ENCODE peak calls at places on chromosomes 4 and X, in ten cellular contexts. Q is CD8-positive, alpha-beta memory T cell; V is ovary; I is HAP-1; L is mesenchymal stem cell; P is SK-N-SH; G is naive thymus-derived CD4-positive, alpha-beta T cell; C is upper lobe of right lung; N is astrocyte; K is heart right ventricle. R is an unnamed sample. For H3K9me3 and H3K36me3, the result is how much of the 10 kb centered on the place peaks cover.

GRCh38 chr4:118834960-118835895 is 698 bp downstream of the SEC24D start:
- DNase-seq in Q (peak), K (peak), P (peak), L (peak), V (peak), C (peak), N (peak), I (peak), G (peak), R (peak)

GRCh38 chr4:73964862-73965611 is 16.8 kb downstream of the PF4 start:
- DNase-seq in V (no peak), P (no peak), C (peak), I (no peak), K (no peak), L (peak), N (no peak), G (no peak), Q (no peak), R (no peak)

GRCh38 chr4:38717604-38718003 is 53.6 kb downstream of the KLF3 start:
- DNase-seq in V (no peak), K (no peak), L (no peak), C (no peak), P (no peak), I (no peak), G (no peak), Q (no peak), N (peak), R (no peak)

GRCh38 chr4:6562931-6563901 is 11.8 kb upstream of the MAN2B2 start:
- DNase-seq in I (no peak), P (peak), Q (no peak), G (no peak), N (no peak), L (peak), C (no peak), K (no peak), V (no peak), R (no peak)

GRCh38 chr4:96037705-96038104 is 197.8 kb downstream of the PDHA2 start:
- DNase-seq in P (no peak), N (no peak), V (no peak), I (no peak), Q (no peak), C (no peak), K (no peak), G (no peak), L (no peak), R (no peak)

GRCh38 chr4:77636902-77637301 is 31.3 kb downstream of the CXCL13 start:
- DNase-seq in Q (no peak), K (no peak), I (no peak), V (no peak), C (no peak), P (no peak), L (peak), N (peak), G (no peak), R (no peak)

GRCh38 chrX:77003956-77004355 is 443.2 kb upstream of the FGF16 start:
- DNase-seq in I (no peak), K (no peak), C (no peak), P (no peak), V (no peak), Q (no peak), L (no peak), G (no peak), N (peak), R (no peak)

GRCh38 chr4:81499840-81500239 is 28.1 kb upstream of the RASGEF1B start:
- DNase-seq in G (no peak), K (no peak), P (no peak), Q (no peak), I (no peak), V (no peak), N (no peak), L (no peak), C (no peak), R (no peak)

GRCh38 chr4:146029147-146029546 is 90.5 kb upstream of the ZNF827 start:
- DNase-seq in N (peak), Q (no peak), L (no peak), P (no peak), C (no peak), V (no peak), K (no peak), I (no peak), G (no peak), R (no peak)

GRCh38 chr4:88137112-88137511 is 21.3 kb downstream of the ABCG2 start:
- DNase-seq in L (peak), Q (no peak), I (no peak), C (no peak), V (no peak), G (no peak), N (peak), P (no peak), K (no peak), R (no peak)

GRCh38 chr4:54231419-54232150 is 2.5 kb downstream of the PDGFRA start:
- DNase-seq in L (peak), I (no peak), C (no peak), P (peak), G (no peak), K (peak), Q (no peak), V (peak), N (peak), R (no peak)

GRCh38 chr4:54233697-54234496 is 4.8 kb downstream of the PDGFRA start:
- DNase-seq in L (peak), G (peak), N (peak), V (peak), I (peak), P (peak), Q (peak), K (peak), C (peak), R (peak)

GRCh38 chr4:54233128-54233696 is 4.1 kb downstream of the PDGFRA start:
- DNase-seq in I (peak), G (peak), L (peak), N (peak), K (peak), Q (peak), V (peak), P (peak), C (peak), R (peak)

GRCh38 chr4:54232151-54232688 is 3.1 kb downstream of the PDGFRA start:
- DNase-seq in I (no peak), N (peak), Q (no peak), C (no peak), V (no peak), K (no peak), G (no peak), L (peak), P (no peak), R (no peak)

DNA sequence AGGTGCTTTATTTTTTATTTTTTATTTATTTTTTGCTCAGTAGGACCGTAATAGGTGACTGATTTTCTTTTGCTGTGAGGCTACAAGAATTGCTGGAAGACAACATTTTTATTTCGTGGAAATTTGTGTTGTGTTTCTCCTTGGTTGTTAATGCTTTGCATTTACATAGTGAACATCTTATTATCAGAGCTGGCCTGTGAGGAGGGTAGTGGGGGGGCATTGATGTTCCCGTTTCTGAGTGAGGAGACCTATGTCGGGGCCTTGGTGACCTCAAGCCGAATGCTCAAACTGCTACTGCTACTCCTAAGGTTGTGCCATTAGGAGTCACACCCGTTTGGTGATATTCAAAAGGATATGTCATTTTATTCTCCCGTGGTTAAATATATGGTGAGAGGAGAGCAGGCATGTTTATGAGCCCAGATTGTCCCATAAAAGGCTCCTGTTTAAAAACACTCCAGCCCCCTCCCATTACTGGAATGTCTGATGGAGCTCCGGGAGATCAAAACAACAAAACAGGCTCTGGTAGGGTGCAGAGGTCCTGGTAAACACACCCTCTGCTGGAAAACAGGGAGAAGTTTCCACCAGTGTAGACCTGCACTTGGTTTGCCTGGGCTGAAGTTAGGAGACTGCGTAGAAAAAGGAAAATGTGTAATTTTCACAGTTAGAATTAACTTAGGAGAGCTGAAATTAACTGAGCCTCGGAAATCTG is 5.6 kb downstream of the PDGFRA start:
- DNase-seq in K (no peak), N (no peak), G (no peak), P (peak), C (no peak), V (no peak), L (no peak), I (no peak), Q (no peak), R (no peak)
- H3K4me3 ChIP-seq in K (peak), N (peak), G (no peak), P (peak), C (peak), V (peak), L (peak), I (no peak), Q (no peak), R (peak)

GRCh38 chr4:174907508-174907907 is 10.7 kb upstream of the ADAM29 start:
- DNase-seq in N (no peak), G (no peak), L (no peak), P (no peak), C (no peak), V (no peak), K (no peak), I (no peak), Q (no peak), R (no peak)
- H3K9me3 ChIP-seq in N (under half), G (under half), L (under half), P (under half), C (under half), V (under half), K (under half), I (under half), Q (under half), R (under half)

DNA sequence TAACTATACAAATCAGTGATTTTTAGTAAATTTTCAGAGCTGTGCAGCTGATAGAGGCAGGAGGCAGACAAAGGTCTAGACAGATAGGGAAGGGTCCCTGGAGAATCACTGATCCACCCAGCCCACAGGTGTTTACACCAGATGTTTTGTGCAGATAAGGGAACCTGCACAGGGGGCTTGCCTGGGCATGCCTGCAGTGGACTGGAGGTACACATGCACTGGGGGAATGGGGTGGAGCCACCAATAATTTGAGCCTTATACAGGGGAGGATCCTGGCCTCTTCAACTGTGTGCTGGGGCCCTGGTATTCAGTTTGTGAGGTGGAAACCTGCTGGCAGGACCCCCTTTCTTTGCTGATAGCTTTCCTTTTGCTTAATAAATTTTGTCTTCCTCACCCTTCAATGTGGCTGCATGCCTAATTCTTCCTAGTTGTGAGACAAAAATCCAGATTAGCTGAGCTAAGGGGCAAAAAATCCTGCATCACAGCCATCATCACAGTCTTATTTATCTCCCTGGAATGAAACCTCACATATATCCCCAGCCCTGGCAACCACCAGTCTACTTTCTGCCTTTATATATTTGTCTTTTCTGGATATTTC is 102.8 kb downstream of the KDM6A start:
- DNase-seq in I (no peak), L (no peak), Q (no peak), P (no peak), N (peak), G (no peak), V (no peak), C (no peak), K (no peak), R (no peak)
- H3K36me3 ChIP-seq in I (under half), L (under half), Q (under half), P (under half), N (under half), G (under half), V (under half), C (under half), K (under half), R (under half)

GRCh38 chrX:21837056-21837455 is 2.4 kb upstream of the MBTPS2 start:
- DNase-seq in K (no peak), C (no peak), I (no peak), L (no peak), V (no peak), Q (no peak), P (no peak), G (no peak), N (no peak), R (no peak)
- H3K4me3 ChIP-seq in K (no peak), C (no peak), I (no peak), L (no peak), V (no peak), Q (no peak), P (no peak), G (no peak), N (no peak), R (no peak)

GRCh38 chrX:55778322-55778721 is 60.8 kb downstream of the RRAGB start:
- DNase-seq in I (no peak), C (no peak), K (no peak), P (no peak), Q (no peak), N (no peak), L (peak), G (no peak), V (no peak), R (no peak)

GRCh38 chrX:55787727-55788126 is 70.2 kb downstream of the RRAGB start:
- DNase-seq in V (no peak), G (no peak), L (no peak), P (no peak), Q (no peak), I (no peak), N (no peak), K (no peak), C (no peak), R (no peak)

GRCh38 chrX:55787063-55787462 is 69.5 kb downstream of the RRAGB start:
- DNase-seq in Q (no peak), L (no peak), V (no peak), I (no peak), C (no peak), N (no peak), P (no peak), G (no peak), K (no peak), R (no peak)

GRCh38 chrX:55783723-55784122 is 66.2 kb downstream of the RRAGB start:
- DNase-seq in Q (no peak), G (no peak), K (no peak), P (no peak), I (no peak), L (peak), N (peak), C (no peak), V (no peak), R (no peak)
- H3K9me3 ChIP-seq in Q (under half), G (under half), K (under half), P (under half), I (under half), L (under half), N (under half), C (under half), V (under half), R (under half)

GRCh38 chr4:48167538-48168263 is 33.7 kb upstream of the TXK start:
- DNase-seq in N (no peak), K (no peak), I (no peak), P (no peak), L (no peak), Q (no peak), V (no peak), G (no peak), C (no peak), R (no peak)
- H3K36me3 ChIP-seq in N (under half), K (under half), I (under half), P (under half), L (under half), Q (under half), V (under half), G (under half), C (under half), R (under half)